ENCODE peak calls at places on chromosomes 5 and 9, in four cellular contexts. C is foreskin fibroblast, N is AG04450, D is testis. F is an unnamed sample.

GRCh38 chr5:123035320-123035949 is 1.1 kb downstream of the PPIC start:
- DNase-seq in C (peak), N (no peak), D (peak), F (peak)

GRCh38 chr5:132434813-132435286 is 55.7 kb downstream of the IRF1 start:
- DNase-seq in C (no peak), N (no peak), D (no peak), F (no peak)

GRCh38 chr5:179162351-179163235 is 102.4 kb downstream of the ZNF354C start:
- DNase-seq in C (no peak), N (no peak), D (no peak), F (no peak)

GRCh38 chr9:14096182-14096922 is 217.6 kb downstream of the NFIB start:
- DNase-seq in C (peak), N (no peak), D (no peak), F (peak)

GRCh38 chr5:16313761-16314160 is 134.2 kb upstream of the MARCHF11 start:
- DNase-seq in C (no peak), N (no peak), D (no peak), F (no peak)

GRCh38 chr5:163832155-163832554 is 326.7 kb downstream of the MAT2B start:
- DNase-seq in C (no peak), N (no peak), D (no peak), F (no peak)

GRCh38 chr9:107585465-107585864 is 95.9 kb upstream of the KLF4 start:
- DNase-seq in C (no peak), N (no peak), D (no peak), F (no peak)

GRCh38 chr9:101264727-101265126 is 120.1 kb downstream of the BAAT start:
- DNase-seq in C (no peak), N (no peak), D (no peak), F (no peak)

GRCh38 chr9:134225186-134225585 is 60.8 kb upstream of the RNU6ATAC start:
- DNase-seq in C (no peak), N (no peak), D (no peak), F (no peak)

GRCh38 chr5:64872044-64872443 is 103.3 kb downstream of the CWC27 start:
- DNase-seq in C (peak), N (no peak), D (no peak), F (peak)

GRCh38 chr9:38442473-38443096 is 18.3 kb upstream of the IGFBPL1 start:
- DNase-seq in C (no peak), N (no peak), D (no peak), F (no peak)

GRCh38 chr5:132459983-132460834 is 30.4 kb downstream of the IRF1 start:
- DNase-seq in C (no peak), N (no peak), D (no peak), F (no peak)

GRCh38 chr5:60196382-60197113 is 303.0 kb upstream of the PDE4D start:
- DNase-seq in C (peak), N (peak), D (peak), F (peak)

GRCh38 chr9:18331808-18332209 is 142.1 kb upstream of the ADAMTSL1 start:
- DNase-seq in C (peak), N (no peak), D (no peak), F (no peak)

GRCh38 chr9:112433715-112434392 is 52.8 kb upstream of the KIAA1958 start:
- DNase-seq in C (no peak), N (no peak), D (no peak), F (no peak)

GRCh38 chr5:170173227-170173626 is 59.6 kb upstream of the C5orf58 start:
- DNase-seq in C (peak), N (no peak), D (no peak), F (peak)

GRCh38 chr5:135429326-135429725 is 17.8 kb downstream of the DCANP1 start:
- DNase-seq in C (peak), N (no peak), D (peak), F (peak)

DNA sequence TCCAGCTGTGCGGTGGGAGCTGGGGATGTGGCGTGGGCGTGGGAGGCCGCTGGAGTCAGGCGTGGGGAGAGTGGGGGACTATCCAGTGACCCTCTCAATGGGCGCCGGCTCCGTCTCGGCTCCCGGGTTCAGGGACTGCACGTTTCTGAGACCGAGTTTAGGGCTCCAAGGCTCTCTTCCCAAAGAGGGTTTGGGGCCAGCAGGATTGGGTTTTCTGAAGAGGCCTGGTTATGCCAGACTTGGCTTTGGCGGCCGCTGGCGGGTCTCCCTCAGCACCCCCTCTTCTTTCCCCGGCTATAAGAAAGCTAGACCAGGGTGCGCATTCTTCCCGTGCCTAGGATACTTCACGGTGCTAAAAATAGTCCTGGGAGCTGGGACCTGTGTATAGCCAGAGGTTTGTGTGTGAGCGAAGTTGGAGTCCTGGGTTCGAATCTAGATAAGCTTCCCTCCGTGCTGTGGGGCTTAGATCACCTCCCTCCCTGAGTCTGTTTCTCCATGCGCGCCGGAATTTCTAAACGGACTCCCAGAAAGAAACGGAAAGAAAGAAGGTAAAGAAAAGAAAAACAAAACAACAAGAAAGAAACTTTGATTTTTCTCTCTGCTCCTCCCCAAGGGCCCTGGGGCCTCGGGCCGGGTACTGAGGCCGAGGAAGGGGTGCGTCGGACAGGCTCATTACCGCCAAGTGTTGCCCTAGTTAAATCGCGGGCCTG is 5.0 kb downstream of the HAND1 start:
- DNase-seq in C (no peak), N (no peak), D (no peak), F (no peak)
- H3K4me3 ChIP-seq in C (no peak), N (no peak), D (no peak), F (no peak)

GRCh38 chr9:69425402-69425801 is 100.4 kb downstream of the ENTREP1 start:
- DNase-seq in C (no peak), N (no peak), D (no peak), F (no peak)

GRCh38 chr9:69429281-69429680 is 104.3 kb downstream of the ENTREP1 start:
- DNase-seq in C (no peak), N (no peak), D (no peak), F (no peak)

GRCh38 chr9:69430206-69430605 is 105.2 kb downstream of the ENTREP1 start:
- DNase-seq in C (no peak), N (no peak), D (no peak), F (no peak)

GRCh38 chr9:69427286-69427685 is 102.3 kb downstream of the ENTREP1 start:
- DNase-seq in C (no peak), N (no peak), D (no peak), F (no peak)

DNA sequence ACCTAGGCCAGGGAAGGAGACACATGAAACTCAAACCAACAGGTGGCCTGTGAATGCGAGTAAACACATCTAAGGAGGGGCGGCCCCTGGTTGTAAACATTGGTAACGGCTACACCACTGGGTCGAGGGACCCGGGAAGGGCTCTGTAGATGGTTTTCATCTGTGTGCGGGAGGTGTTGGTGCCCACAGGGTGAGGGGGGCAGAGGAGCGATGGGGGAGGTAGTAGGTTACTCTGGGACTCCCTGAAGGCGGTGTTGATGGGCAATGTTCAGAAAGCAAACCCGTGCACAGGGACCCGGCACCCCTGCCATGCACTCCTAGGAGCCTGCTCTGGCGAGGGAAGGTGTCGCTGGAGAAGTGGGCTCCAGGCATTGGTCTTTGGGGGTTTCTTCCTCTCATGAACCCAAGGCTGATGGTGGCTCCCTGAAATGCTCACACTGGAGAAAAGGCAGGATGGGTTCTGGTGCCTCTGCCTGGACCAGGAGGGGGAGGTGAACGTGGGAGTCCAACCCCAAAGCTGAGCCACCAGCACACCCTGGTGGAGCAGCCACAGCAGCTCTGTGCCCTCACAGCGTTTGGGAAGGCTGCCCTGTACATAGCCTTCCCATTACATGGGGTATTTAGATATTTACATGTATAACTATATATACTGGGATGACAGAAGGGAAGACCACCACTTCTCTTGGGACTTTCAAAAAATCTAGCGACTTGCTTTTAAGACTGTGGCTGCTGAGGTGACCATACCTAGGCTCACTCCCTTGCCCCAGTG is 103.2 kb downstream of the ENTREP1 start:
- DNase-seq in C (no peak), N (no peak), D (no peak), F (no peak)
- TF ChIP-seq CTCF in C (no peak), N (no peak), D (no peak), F (no peak)

DNA sequence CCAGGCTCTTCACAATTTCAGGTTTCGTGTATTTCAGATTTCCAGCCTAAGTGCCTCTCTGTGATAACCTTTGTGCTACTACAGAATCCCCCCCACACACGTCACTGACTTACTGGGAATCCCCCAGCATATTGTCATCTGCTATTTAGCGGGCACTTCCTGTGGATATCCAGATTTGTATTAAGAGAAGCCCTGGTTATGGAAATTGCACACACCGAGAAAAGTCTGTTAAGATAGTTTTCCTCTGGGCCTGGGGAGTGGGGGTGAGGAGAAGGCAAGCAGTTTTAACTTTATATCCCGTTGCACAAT is 269.9 kb downstream of the MED10 start:
- DNase-seq in C (no peak), N (no peak), D (no peak), F (no peak)
- H3K4me3 ChIP-seq in C (no peak), N (no peak), D (no peak), F (no peak)

GRCh38 chr9:97632992-97633858 is at the start of the genes NCBP1 and TSTD2:
- DNase-seq in C (peak), N (peak), D (peak), F (peak)
- TF ChIP-seq CTCF in C (no peak), N (peak), D (peak), F (no peak)

GRCh38 chr5:8208307-8208706 is 339.4 kb downstream of the MTRR start:
- DNase-seq in C (no peak), N (no peak), D (no peak), F (no peak)
- H3K4me3 ChIP-seq in C (no peak), N (no peak), D (no peak), F (no peak)

GRCh38 chr9:29691758-29692407 is 2118.6 kb upstream of the C9orf72 start:
- DNase-seq in C (peak), N (no peak), D (peak), F (peak)
- TF ChIP-seq CTCF in C (peak), N (peak), D (no peak), F (peak)

GRCh38 chr9:95175523-95175922 is 142.0 kb downstream of the FANCC start:
- DNase-seq in C (no peak), N (no peak), D (no peak), F (no peak)

GRCh38 chr9:95171596-95171995 is 145.9 kb downstream of the FANCC start:
- DNase-seq in C (peak), N (no peak), D (no peak), F (peak)

GRCh38 chr9:95174038-95174437 is 143.5 kb downstream of the FANCC start:
- DNase-seq in C (no peak), N (no peak), D (no peak), F (no peak)

GRCh38 chr9:95167998-95168397 is 149.5 kb downstream of the FANCC start:
- DNase-seq in C (peak), N (peak), D (peak), F (peak)

DNA sequence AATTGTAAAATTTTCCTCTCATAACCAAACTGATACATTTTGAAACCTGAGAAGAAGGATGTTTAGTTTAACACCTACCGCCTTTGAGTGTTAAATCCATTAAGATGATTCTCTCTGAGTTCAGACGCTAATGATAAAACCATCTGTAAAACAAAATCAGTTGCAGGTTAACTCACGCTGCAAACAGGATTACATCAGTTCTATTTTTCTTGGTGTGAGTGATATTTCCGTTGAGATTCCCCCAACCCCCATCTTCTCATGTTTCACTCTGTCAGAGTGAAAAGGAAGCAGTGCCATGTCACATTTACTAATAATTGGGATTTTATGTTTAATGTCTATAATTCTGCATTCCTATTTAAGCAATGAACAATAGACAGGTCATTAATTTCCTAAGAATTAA is 146.5 kb downstream of the FANCC start:
- DNase-seq in C (peak), N (no peak), D (no peak), F (peak)
- H3K4me3 ChIP-seq in C (no peak), N (no peak), D (no peak), F (no peak)

DNA sequence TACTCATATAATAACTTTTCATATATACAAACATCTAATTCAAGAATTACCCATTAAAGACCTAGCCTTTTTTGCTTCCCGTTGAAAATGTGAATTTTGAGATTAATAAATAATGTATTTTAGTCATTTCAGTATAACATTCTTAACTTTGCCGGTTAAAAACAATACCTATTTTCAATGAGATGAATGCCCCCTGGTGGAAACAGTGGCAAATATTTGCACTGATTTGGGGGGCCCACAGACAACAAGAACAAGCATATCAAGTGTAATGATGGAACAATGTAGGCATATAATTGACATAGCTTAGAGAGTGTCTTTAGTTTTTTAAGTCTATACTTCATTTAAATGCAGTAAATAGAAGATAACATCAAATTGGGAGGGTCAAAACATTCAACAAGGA is 111.9 kb downstream of the NTRK2 start:
- DNase-seq in C (peak), N (no peak), D (peak), F (peak)
- TF ChIP-seq CTCF in C (peak), N (peak), D (peak), F (peak)